ENCODE peak calls at places on chromosomes 12 and 14, in six cellular contexts. R, W, P, H, Z and D are unnamed samples.

GRCh38 chr12:91556909-91557308 is 374.3 kb upstream of the DCN start:
- DNase-seq in P (peak; percentile 41), W (no peak), H (no peak), Z (no peak), R (no peak), D (no peak)

GRCh38 chr12:38904932-38905479 is 385 bp downstream of the CPNE8 start:
- DNase-seq in P (peak; percentile 85), W (peak; percentile 85), Z (peak; percentile 18), R (peak; percentile 51), H (peak; percentile 73), D (peak; percentile 85)

GRCh38 chr12:116924558-116925453 is 14.1 kb downstream of the FBXW8 start:
- DNase-seq in W (peak; percentile 9), Z (peak; percentile 36), H (no peak), R (peak; percentile 28), P (peak; percentile 51), D (no peak)

GRCh38 chr12:117208206-117208605 is 17.9 kb upstream of the FBXO21 start:
- DNase-seq in W (no peak), Z (no peak), R (no peak), P (no peak), H (no peak), D (no peak)

GRCh38 chr12:125399489-125399888 is 334.3 kb downstream of the AACS start:
- DNase-seq in R (no peak), Z (no peak), H (no peak), W (no peak), P (no peak), D (no peak)

GRCh38 chr14:46344327-46344937 is 307.1 kb downstream of the RPL10L start:
- DNase-seq in R (no peak), H (no peak), W (no peak), P (peak; percentile 16), Z (no peak), D (no peak)

GRCh38 chr12:96912943-96913342 is 5.9 kb downstream of the NEDD1 start:
- DNase-seq in P (no peak), R (no peak), W (no peak), Z (no peak), H (no peak), D (no peak)

GRCh38 chr12:59620326-59620725 is 24.5 kb downstream of the SLC16A7 start:
- DNase-seq in P (no peak), W (no peak), H (no peak), R (no peak), Z (no peak), D (no peak)

GRCh38 chr12:68420225-68421008 is 88.3 kb upstream of the MDM1 start:
- DNase-seq in R (no peak), P (peak; percentile 37), Z (no peak), W (peak; percentile 24), H (no peak), D (no peak)

GRCh38 chr12:54417712-54418440 is 1.2 kb downstream of the ITGA5 start:
- DNase-seq in Z (peak; percentile 38), H (no peak), P (no peak), R (no peak), W (no peak), D (no peak)

GRCh38 chr12:62995097-62995496 is 60.1 kb upstream of the PPM1H start:
- DNase-seq in H (no peak), P (no peak), R (no peak), Z (no peak), W (no peak), D (no peak)
- TF ChIP-seq CTCF in H (no peak), P (no peak), R (no peak), Z (no peak), W (no peak), D (no peak)

GRCh38 chr14:24273422-24273998 is 2.1 kb upstream of the RABGGTA start:
- DNase-seq in W (peak; percentile 40), R (no peak), H (no peak), P (no peak), Z (no peak), D (no peak)
- TF ChIP-seq CTCF in W (peak; percentile 25), R (no peak), H (no peak), P (no peak), Z (no peak), D (no peak)

GRCh38 chr14:64137657-64138290 is 156.4 kb downstream of the ESR2 start:
- DNase-seq in R (no peak), P (no peak), W (peak; percentile 53), Z (no peak), H (no peak), D (no peak)
- TF ChIP-seq CTCF in R (peak; percentile 30), P (no peak), W (peak; percentile 66), Z (no peak), H (no peak), D (peak; percentile 35)

GRCh38 chr12:6703631-6704030 is 3.0 kb upstream of the PIANP start:
- DNase-seq in Z (no peak), W (no peak), R (no peak), P (no peak), H (no peak), D (no peak)
- TF ChIP-seq CTCF in Z (no peak), W (no peak), R (no peak), P (no peak), H (no peak), D (no peak)